ENCODE peak calls at places on chromosomes 6 and 20, in nine cellular contexts. U, W, Y, K, E, Q, O, A and P are unnamed samples.

GRCh38 chr20:32564921-32565734 is 20.0 kb downstream of the NOL4L start:
- DNase-seq in U (no peak), W (peak), Y (no peak), K (no peak), E (no peak), Q (no peak), O (no peak), A (no peak), P (no peak)

GRCh38 chr20:14189794-14190402 is 147.5 kb downstream of the FLRT3 start:
- DNase-seq in U (peak), W (no peak), Y (no peak), K (peak), E (no peak), Q (peak), O (peak), A (no peak), P (no peak)

GRCh38 chr6:144885817-144886216 is 600.7 kb downstream of the UTRN start:
- DNase-seq in U (no peak), W (no peak), Y (no peak), K (no peak), E (no peak), Q (no peak), O (no peak), A (no peak), P (no peak)

GRCh38 chr6:166907373-166907841 is 48.9 kb downstream of the RNASET2 start:
- DNase-seq in U (no peak), W (no peak), Y (no peak), K (no peak), E (no peak), Q (no peak), O (no peak), A (no peak), P (no peak)

GRCh38 chr20:47318027-47318595 is 38.4 kb downstream of the ZMYND8 start:
- DNase-seq in U (peak), W (no peak), Y (no peak), K (peak), E (peak), Q (no peak), O (peak), A (no peak), P (no peak)

GRCh38 chr6:90294614-90294988 is 2.0 kb downstream of the BACH2 start:
- DNase-seq in U (peak), W (no peak), Y (no peak), K (peak), E (no peak), Q (no peak), O (no peak), A (peak), P (no peak)

GRCh38 chr6:21595265-21595950 is 1.9 kb downstream of the SOX4 start:
- DNase-seq in U (peak), W (peak), Y (no peak), K (peak), E (peak), Q (peak), O (no peak), A (no peak), P (no peak)

GRCh38 chr20:57102160-57102559 is 164.3 kb downstream of the BMP7 start:
- DNase-seq in U (no peak), W (no peak), Y (no peak), K (no peak), E (no peak), Q (no peak), O (no peak), A (no peak), P (no peak)

GRCh38 chr6:37643851-37644672 is 53.6 kb downstream of the MDGA1 start:
- DNase-seq in U (no peak), W (no peak), Y (no peak), K (no peak), E (no peak), Q (peak), O (no peak), A (peak), P (no peak)
- H3K27ac ChIP-seq in U (no peak), W (no peak), Y (no peak), K (no peak), E (no peak), Q (no peak), O (no peak), A (no peak), P (no peak)

GRCh38 chr20:24651171-24651972 is 181.9 kb downstream of the SYNDIG1 start:
- DNase-seq in U (no peak), W (no peak), Y (no peak), K (no peak), E (peak), Q (peak), O (peak), A (no peak), P (no peak)

GRCh38 chr20:24654425-24654824 is 185.0 kb downstream of the SYNDIG1 start:
- DNase-seq in U (no peak), W (no peak), Y (no peak), K (no peak), E (no peak), Q (no peak), O (no peak), A (no peak), P (no peak)

GRCh38 chr20:24656391-24656790 is 187.0 kb downstream of the SYNDIG1 start:
- DNase-seq in U (no peak), W (no peak), Y (no peak), K (no peak), E (no peak), Q (no peak), O (no peak), A (no peak), P (no peak)

GRCh38 chr20:24651973-24652340 is 182.5 kb downstream of the SYNDIG1 start:
- DNase-seq in U (no peak), W (no peak), Y (no peak), K (no peak), E (no peak), Q (no peak), O (no peak), A (no peak), P (no peak)

DNA sequence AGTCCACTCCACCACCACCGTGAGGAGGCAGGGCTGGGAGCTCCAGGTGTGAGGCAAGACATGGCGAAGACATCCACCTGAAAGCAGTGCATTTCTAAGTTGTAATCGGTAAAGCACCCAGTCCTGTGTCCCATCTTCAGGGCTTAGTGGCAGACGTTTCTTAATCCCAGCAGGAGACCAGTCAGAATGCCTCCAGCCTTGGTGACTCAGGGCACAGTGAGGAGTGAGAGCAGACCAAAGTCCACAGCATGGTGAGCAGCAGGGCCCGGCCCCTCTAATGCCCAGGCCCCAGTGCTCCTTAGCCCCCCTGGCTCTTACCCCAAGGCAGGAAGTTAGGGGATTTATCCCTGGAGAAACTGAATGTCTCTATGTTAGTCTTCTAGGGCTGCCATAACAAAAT is 183.9 kb downstream of the SYNDIG1 start:
- DNase-seq in U (no peak), W (no peak), Y (no peak), K (no peak), E (peak), Q (no peak), O (no peak), A (no peak), P (no peak)
- H3K27ac ChIP-seq in U (no peak), W (no peak), Y (no peak), K (no peak), E (no peak), Q (no peak), O (no peak), A (no peak), P (no peak)

DNA sequence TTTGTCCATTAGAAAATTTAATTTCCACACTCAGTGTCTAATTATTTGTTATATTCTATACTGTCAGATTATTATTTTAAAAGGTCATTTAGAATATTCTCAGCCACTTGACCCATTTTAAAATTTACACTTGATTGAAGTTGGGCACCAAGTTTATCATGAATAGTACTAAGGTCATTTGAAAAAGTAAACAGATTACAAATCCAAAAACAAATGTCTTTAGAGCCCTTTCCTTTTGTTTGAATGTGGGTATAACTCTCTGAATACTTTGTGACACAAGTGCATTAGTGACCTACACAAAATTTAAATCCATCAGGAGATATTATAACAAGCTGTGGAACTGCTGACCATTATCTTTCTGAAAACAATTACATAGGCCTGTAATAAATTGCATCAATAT is 11.3 kb downstream of the HIVEP2 start:
- DNase-seq in U (no peak), W (no peak), Y (no peak), K (no peak), E (no peak), Q (no peak), O (no peak), A (no peak), P (no peak)
- H3K27ac ChIP-seq in U (no peak), W (no peak), Y (no peak), K (no peak), E (no peak), Q (no peak), O (no peak), A (no peak), P (no peak)

GRCh38 chr6:139474145-139475108 is 100.0 kb upstream of the CITED2 start:
- DNase-seq in U (no peak), W (no peak), Y (no peak), K (peak), E (peak), Q (peak), O (no peak), A (no peak), P (no peak)
- H3K27ac ChIP-seq in U (no peak), W (no peak), Y (peak), K (peak), E (peak), Q (peak), O (no peak), A (no peak), P (no peak)

GRCh38 chr6:136401749-136402148 is 112.1 kb upstream of the BCLAF1 start:
- DNase-seq in U (no peak), W (no peak), Y (no peak), K (no peak), E (no peak), Q (no peak), O (no peak), A (no peak), P (no peak)
- H3K27ac ChIP-seq in U (no peak), W (no peak), Y (no peak), K (no peak), E (no peak), Q (no peak), O (no peak), A (no peak), P (peak)

GRCh38 chr6:56529594-56530191 is 113.0 kb downstream of the DST start:
- DNase-seq in U (no peak), W (no peak), Y (no peak), K (no peak), E (no peak), Q (no peak), O (no peak), A (no peak), P (no peak)
- H3K27ac ChIP-seq in U (no peak), W (no peak), Y (peak), K (no peak), E (peak), Q (no peak), O (peak), A (no peak), P (no peak)

GRCh38 chr6:154507209-154507898 is 3.1 kb downstream of the CNKSR3 start:
- DNase-seq in U (no peak), W (no peak), Y (no peak), K (no peak), E (no peak), Q (no peak), O (no peak), A (no peak), P (no peak)
- H3K27ac ChIP-seq in U (no peak), W (peak), Y (peak), K (no peak), E (peak), Q (no peak), O (no peak), A (no peak), P (no peak)

GRCh38 chr20:2150660-2151059 is 49.0 kb downstream of the STK35 start:
- DNase-seq in U (no peak), W (no peak), Y (no peak), K (no peak), E (no peak), Q (no peak), O (no peak), A (no peak), P (no peak)

GRCh38 chr20:2149507-2149906 is 47.9 kb downstream of the STK35 start:
- DNase-seq in U (no peak), W (no peak), Y (no peak), K (no peak), E (no peak), Q (no peak), O (no peak), A (no peak), P (no peak)

GRCh38 chr20:2156666-2157624 is 55.3 kb downstream of the STK35 start:
- DNase-seq in U (no peak), W (no peak), Y (no peak), K (no peak), E (no peak), Q (no peak), O (no peak), A (no peak), P (peak)

GRCh38 chr20:2156224-2156623 is 54.6 kb downstream of the STK35 start:
- DNase-seq in U (no peak), W (no peak), Y (no peak), K (no peak), E (no peak), Q (no peak), O (no peak), A (no peak), P (no peak)

DNA sequence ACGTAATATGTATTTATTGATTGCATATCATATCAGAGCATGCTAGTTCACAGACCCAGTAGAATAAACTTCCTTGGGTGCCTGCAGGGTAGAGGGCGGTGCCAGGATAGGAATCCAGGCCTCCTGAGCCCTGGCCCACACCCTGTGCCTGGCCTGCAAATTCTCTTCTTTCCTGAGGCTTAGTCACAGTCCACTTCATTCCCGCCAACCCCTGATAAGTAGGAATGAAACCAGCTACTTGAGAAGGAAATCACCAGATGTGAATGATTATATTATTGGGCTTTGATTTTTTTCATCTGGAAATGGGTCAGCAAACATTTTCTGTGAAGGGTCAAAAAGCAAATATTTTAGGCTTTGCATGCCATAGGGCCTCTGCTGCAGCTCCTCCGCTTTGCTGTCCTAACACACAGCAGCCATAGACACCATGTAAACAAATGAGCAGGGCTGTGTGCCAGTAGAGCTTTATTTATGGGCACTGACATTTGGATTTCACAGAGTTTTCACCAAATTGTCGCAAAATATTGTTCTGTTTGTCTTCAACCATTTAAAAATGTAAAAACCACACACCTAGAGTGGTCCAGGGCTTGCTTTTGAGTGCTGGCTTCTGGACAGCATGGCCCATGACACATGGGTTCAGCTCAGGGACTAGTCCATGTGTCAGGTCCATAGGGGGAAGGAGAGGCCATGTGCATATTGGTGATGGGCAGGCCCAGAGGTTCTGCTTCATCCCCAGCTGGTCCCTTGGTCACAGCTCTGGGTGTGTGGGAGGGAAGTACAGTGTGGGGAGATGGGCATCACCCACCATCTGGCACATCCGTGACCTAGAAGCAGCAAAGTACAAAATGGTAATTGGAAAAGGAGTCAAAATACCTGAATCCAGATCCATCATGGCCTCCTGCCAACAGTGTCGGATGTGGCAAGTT is 50.4 kb downstream of the STK35 start:
- DNase-seq in U (peak), W (no peak), Y (no peak), K (no peak), E (no peak), Q (peak), O (no peak), A (no peak), P (no peak)
- H3K27ac ChIP-seq in U (peak), W (peak), Y (no peak), K (no peak), E (no peak), Q (no peak), O (no peak), A (no peak), P (peak)

GRCh38 chr6:111445786-111446395 is 37.1 kb downstream of the REV3L start:
- DNase-seq in U (no peak), W (no peak), Y (no peak), K (no peak), E (no peak), Q (peak), O (no peak), A (no peak), P (no peak)

GRCh38 chr6:111450087-111450486 is 32.9 kb downstream of the REV3L start:
- DNase-seq in U (no peak), W (no peak), Y (no peak), K (no peak), E (no peak), Q (no peak), O (no peak), A (no peak), P (no peak)

GRCh38 chr6:111444794-111445193 is 38.2 kb downstream of the REV3L start:
- DNase-seq in U (no peak), W (no peak), Y (no peak), K (no peak), E (no peak), Q (no peak), O (no peak), A (no peak), P (no peak)

GRCh38 chr6:111449129-111449528 is 33.9 kb downstream of the REV3L start:
- DNase-seq in U (no peak), W (no peak), Y (no peak), K (no peak), E (no peak), Q (no peak), O (no peak), A (no peak), P (no peak)

GRCh38 chr6:111447051-111447450 is 36.0 kb downstream of the REV3L start:
- DNase-seq in U (no peak), W (no peak), Y (no peak), K (no peak), E (no peak), Q (peak), O (no peak), A (no peak), P (no peak)
- H3K27ac ChIP-seq in U (no peak), W (no peak), Y (no peak), K (no peak), E (no peak), Q (no peak), O (no peak), A (no peak), P (no peak)